ENCODE peak calls at places on chromosome 11, in seven cellular contexts. One of them, this sample, is unnamed.
A peak's percentile ranks its signal among the peaks of the same experiment; 100 is the strongest.

GRCh38 chr11:108286369-108286768 is 63.5 kb downstream of the ATM start:
- DNase-seq in HFFc6: no peak
- DNase-seq in AG04450: no peak
- DNase-seq in CD8-positive, alpha-beta T cell: no peak
- DNase-seq in cardiac muscle cell: no peak
- DNase-seq in prostate gland: no peak
- DNase-seq in hepatocyte: no peak
- DNase-seq in this sample: no peak

GRCh38 chr11:17479284-17480214 is 2.9 kb upstream of the ABCC8 start:
- DNase-seq in AG04450: no peak
- DNase-seq in HFFc6: no peak
- DNase-seq in hepatocyte: peak; percentile 57
- DNase-seq in prostate gland: no peak
- DNase-seq in cardiac muscle cell: peak; percentile 40
- DNase-seq in CD8-positive, alpha-beta T cell: no peak
- DNase-seq in this sample: no peak

GRCh38 chr11:113542420-113542819 is 67.2 kb upstream of the DRD2 start:
- DNase-seq in hepatocyte: no peak
- DNase-seq in prostate gland: no peak
- DNase-seq in AG04450: no peak
- DNase-seq in cardiac muscle cell: no peak
- DNase-seq in HFFc6: no peak
- DNase-seq in CD8-positive, alpha-beta T cell: no peak
- DNase-seq in this sample: no peak

GRCh38 chr11:116459644-116460043 is 313.1 kb downstream of the BUD13 start:
- DNase-seq in CD8-positive, alpha-beta T cell: no peak
- DNase-seq in cardiac muscle cell: no peak
- DNase-seq in hepatocyte: no peak
- DNase-seq in AG04450: no peak
- DNase-seq in HFFc6: no peak
- DNase-seq in prostate gland: no peak
- DNase-seq in this sample: no peak

GRCh38 chr11:65588199-65589054 is 7.2 kb downstream of the KCNK7 start:
- DNase-seq in HFFc6: peak; percentile 46
- DNase-seq in prostate gland: peak; percentile 44
- DNase-seq in AG04450: no peak
- DNase-seq in CD8-positive, alpha-beta T cell: peak; percentile 77
- DNase-seq in cardiac muscle cell: peak; percentile 59
- DNase-seq in hepatocyte: peak; percentile 73
- DNase-seq in this sample: no peak

GRCh38 chr11:28858076-28858475 is 749.9 kb downstream of the METTL15 start:
- DNase-seq in AG04450: no peak
- DNase-seq in cardiac muscle cell: no peak
- DNase-seq in prostate gland: no peak
- DNase-seq in CD8-positive, alpha-beta T cell: no peak
- DNase-seq in hepatocyte: no peak
- DNase-seq in HFFc6: no peak
- DNase-seq in this sample: no peak

GRCh38 chr11:59559886-59560285 is 48.5 kb downstream of the OR4D9 start:
- DNase-seq in AG04450: no peak
- DNase-seq in CD8-positive, alpha-beta T cell: no peak
- DNase-seq in prostate gland: no peak
- DNase-seq in cardiac muscle cell: no peak
- DNase-seq in HFFc6: no peak
- DNase-seq in hepatocyte: no peak
- DNase-seq in this sample: no peak

GRCh38 chr11:38530226-38530625 is 1932.2 kb upstream of the RAG2 start:
- DNase-seq in prostate gland: no peak
- DNase-seq in cardiac muscle cell: no peak
- DNase-seq in hepatocyte: no peak
- DNase-seq in CD8-positive, alpha-beta T cell: no peak
- DNase-seq in HFFc6: no peak
- DNase-seq in AG04450: no peak
- DNase-seq in this sample: no peak

GRCh38 chr11:121416909-121417567 is 35.1 kb upstream of the SORL1 start:
- DNase-seq in AG04450: peak; percentile 15
- DNase-seq in CD8-positive, alpha-beta T cell: peak; percentile 45
- DNase-seq in cardiac muscle cell: peak; percentile 98
- DNase-seq in HFFc6: peak; percentile 7
- DNase-seq in hepatocyte: peak; percentile 71
- DNase-seq in prostate gland: peak; percentile 91
- DNase-seq in this sample: peak; percentile 84

GRCh38 chr11:130606781-130607511 is 158.5 kb downstream of the ADAMTS15 start:
- DNase-seq in AG04450: no peak
- DNase-seq in HFFc6: no peak
- DNase-seq in hepatocyte: peak; percentile 48
- DNase-seq in prostate gland: no peak
- DNase-seq in CD8-positive, alpha-beta T cell: no peak
- DNase-seq in cardiac muscle cell: peak; percentile 59
- DNase-seq in this sample: peak; percentile 89

GRCh38 chr11:68169442-68169841 is 43.7 kb downstream of the KMT5B start:
- DNase-seq in HFFc6: no peak
- DNase-seq in AG04450: no peak
- DNase-seq in cardiac muscle cell: no peak
- DNase-seq in CD8-positive, alpha-beta T cell: no peak
- DNase-seq in prostate gland: no peak
- DNase-seq in hepatocyte: no peak
- DNase-seq in this sample: no peak

This sample was measured in smooth muscle cell of the brain vasculature.